ENCODE peak calls at places on chromosomes 3 and 15, in nine cellular contexts. One of them, this sample, is unnamed.
A peak's percentile ranks its signal among the peaks of the same experiment; 100 is the strongest.

GRCh38 chr3:101383156-101383575 is 62.8 kb upstream of the IMPG2 start:
- DNase-seq in heart left ventricle: no peak
- DNase-seq in lower leg skin: no peak
- DNase-seq in upper lobe of left lung: peak; percentile 28
- DNase-seq in uterus: no peak
- DNase-seq in GM12878: no peak
- DNase-seq in A549: no peak
- DNase-seq in esophagus muscularis mucosa: no peak
- DNase-seq in adrenal gland: no peak
- DNase-seq in this sample: no peak

GRCh38 chr15:50148362-50148963 is 29.4 kb upstream of the ATP8B4 start:
- DNase-seq in heart left ventricle: no peak
- DNase-seq in lower leg skin: no peak
- DNase-seq in upper lobe of left lung: no peak
- DNase-seq in uterus: no peak
- DNase-seq in GM12878: no peak
- DNase-seq in A549: no peak
- DNase-seq in esophagus muscularis mucosa: no peak
- DNase-seq in adrenal gland: no peak
- DNase-seq in this sample: no peak

GRCh38 chr3:42664443-42664814 is 10.9 kb downstream of the ZBTB47 start:
- DNase-seq in heart left ventricle: peak; percentile 12
- DNase-seq in lower leg skin: no peak
- DNase-seq in upper lobe of left lung: peak; percentile 63
- DNase-seq in uterus: no peak
- DNase-seq in GM12878: no peak
- DNase-seq in A549: no peak
- DNase-seq in esophagus muscularis mucosa: no peak
- DNase-seq in adrenal gland: no peak
- DNase-seq in this sample: no peak

GRCh38 chr3:37256447-37256846 is 82.1 kb upstream of the LRRFIP2 start:
- DNase-seq in heart left ventricle: no peak
- DNase-seq in lower leg skin: no peak
- DNase-seq in upper lobe of left lung: no peak
- DNase-seq in uterus: no peak
- DNase-seq in GM12878: no peak
- DNase-seq in A549: no peak
- DNase-seq in esophagus muscularis mucosa: no peak
- DNase-seq in adrenal gland: no peak
- DNase-seq in this sample: no peak

GRCh38 chr15:63703641-63704040 is 106.5 kb downstream of the FBXL22 start:
- DNase-seq in heart left ventricle: no peak
- DNase-seq in lower leg skin: no peak
- DNase-seq in upper lobe of left lung: no peak
- DNase-seq in uterus: no peak
- DNase-seq in GM12878: no peak
- DNase-seq in A549: no peak
- DNase-seq in esophagus muscularis mucosa: no peak
- DNase-seq in adrenal gland: no peak
- DNase-seq in this sample: no peak

GRCh38 chr3:107999215-107999775 is 91.5 kb downstream of the CD47 start:
- DNase-seq in heart left ventricle: no peak
- DNase-seq in lower leg skin: no peak
- DNase-seq in upper lobe of left lung: no peak
- DNase-seq in uterus: no peak
- DNase-seq in GM12878: no peak
- DNase-seq in A549: no peak
- DNase-seq in esophagus muscularis mucosa: no peak
- DNase-seq in adrenal gland: no peak
- DNase-seq in this sample: peak; percentile 46

GRCh38 chr3:152610621-152611020 is 224.3 kb upstream of the P2RY1 start:
- DNase-seq in heart left ventricle: no peak
- DNase-seq in lower leg skin: no peak
- DNase-seq in upper lobe of left lung: no peak
- DNase-seq in uterus: no peak
- DNase-seq in GM12878: no peak
- DNase-seq in A549: no peak
- DNase-seq in esophagus muscularis mucosa: no peak
- DNase-seq in adrenal gland: no peak
- DNase-seq in this sample: no peak

GRCh38 chr3:14403636-14404395 is 1.4 kb downstream of the SLC6A6 start:
- DNase-seq in heart left ventricle: peak; percentile 80
- DNase-seq in lower leg skin: peak; percentile 33
- DNase-seq in upper lobe of left lung: no peak
- DNase-seq in uterus: peak; percentile 76
- DNase-seq in GM12878: no peak
- DNase-seq in A549: no peak
- DNase-seq in esophagus muscularis mucosa: no peak
- DNase-seq in adrenal gland: peak; percentile 74
- DNase-seq in this sample: peak; percentile 58

GRCh38 chr15:63041982-63042878 is at the start of gene TPM1:
- DNase-seq in heart left ventricle: peak; percentile 91
- DNase-seq in lower leg skin: peak; percentile 75
- DNase-seq in upper lobe of left lung: peak; percentile 93
- DNase-seq in uterus: peak; percentile 93
- DNase-seq in GM12878: no peak
- DNase-seq in A549: peak; percentile 95
- DNase-seq in esophagus muscularis mucosa: peak; percentile 97
- DNase-seq in adrenal gland: peak; percentile 60
- DNase-seq in this sample: peak; percentile 64

GRCh38 chr3:190064112-190064511 is 56.6 kb downstream of the P3H2 start:
- DNase-seq in heart left ventricle: no peak
- DNase-seq in lower leg skin: no peak
- DNase-seq in upper lobe of left lung: no peak
- DNase-seq in uterus: no peak
- DNase-seq in GM12878: no peak
- DNase-seq in A549: peak; percentile 15
- DNase-seq in esophagus muscularis mucosa: no peak
- DNase-seq in adrenal gland: peak; percentile 64
- DNase-seq in this sample: peak; percentile 25

GRCh38 chr15:75229191-75230015 is 27.7 kb downstream of the C15orf39 start:
- DNase-seq in heart left ventricle: no peak
- DNase-seq in lower leg skin: no peak
- DNase-seq in upper lobe of left lung: no peak
- DNase-seq in uterus: no peak
- DNase-seq in GM12878: no peak
- DNase-seq in A549: no peak
- DNase-seq in esophagus muscularis mucosa: no peak
- DNase-seq in adrenal gland: no peak
- DNase-seq in this sample: no peak

GRCh38 chr15:86040360-86041095 is 39.1 kb upstream of the AGBL1 start:
- DNase-seq in heart left ventricle: no peak
- DNase-seq in lower leg skin: no peak
- DNase-seq in upper lobe of left lung: no peak
- DNase-seq in uterus: no peak
- DNase-seq in GM12878: no peak
- DNase-seq in A549: no peak
- DNase-seq in esophagus muscularis mucosa: no peak
- DNase-seq in adrenal gland: no peak
- DNase-seq in this sample: no peak

GRCh38 chr15:59388670-59389069 is 16.0 kb upstream of the MYO1E start:
- DNase-seq in heart left ventricle: no peak
- DNase-seq in lower leg skin: no peak
- DNase-seq in upper lobe of left lung: no peak
- DNase-seq in uterus: peak; percentile 60
- DNase-seq in GM12878: no peak
- DNase-seq in A549: peak; percentile 71
- DNase-seq in esophagus muscularis mucosa: no peak
- DNase-seq in adrenal gland: peak; percentile 29
- DNase-seq in this sample: no peak

GRCh38 chr3:117404756-117405155 is 695.2 kb downstream of the TUSC7 start:
- DNase-seq in heart left ventricle: no peak
- DNase-seq in lower leg skin: no peak
- DNase-seq in upper lobe of left lung: no peak
- DNase-seq in uterus: no peak
- DNase-seq in GM12878: no peak
- DNase-seq in A549: no peak
- DNase-seq in esophagus muscularis mucosa: no peak
- DNase-seq in adrenal gland: no peak
- DNase-seq in this sample: no peak

GRCh38 chr3:182837855-182838454 is 44.7 kb downstream of the ATP11B start:
- DNase-seq in heart left ventricle: no peak
- DNase-seq in lower leg skin: no peak
- DNase-seq in upper lobe of left lung: no peak
- DNase-seq in uterus: no peak
- DNase-seq in GM12878: no peak
- DNase-seq in A549: no peak
- DNase-seq in esophagus muscularis mucosa: no peak
- DNase-seq in adrenal gland: no peak
- DNase-seq in this sample: no peak

GRCh38 chr3:176584413-176585176 is 612.7 kb downstream of the TBL1XR1 start:
- DNase-seq in heart left ventricle: no peak
- DNase-seq in lower leg skin: no peak
- DNase-seq in upper lobe of left lung: no peak
- DNase-seq in uterus: no peak
- DNase-seq in GM12878: no peak
- DNase-seq in A549: no peak
- DNase-seq in esophagus muscularis mucosa: no peak
- DNase-seq in adrenal gland: no peak
- DNase-seq in this sample: no peak

GRCh38 chr15:90376789-90377188 is 11.3 kb upstream of the IQGAP1 start:
- DNase-seq in heart left ventricle: no peak
- DNase-seq in lower leg skin: no peak
- DNase-seq in upper lobe of left lung: no peak
- DNase-seq in uterus: no peak
- DNase-seq in GM12878: no peak
- DNase-seq in A549: no peak
- DNase-seq in esophagus muscularis mucosa: no peak
- DNase-seq in adrenal gland: no peak
- DNase-seq in this sample: peak; percentile 30

GRCh38 chr3:11405323-11405722 is 133.1 kb downstream of the ATG7 start:
- DNase-seq in heart left ventricle: no peak
- DNase-seq in lower leg skin: no peak
- DNase-seq in upper lobe of left lung: no peak
- DNase-seq in uterus: no peak
- DNase-seq in GM12878: no peak
- DNase-seq in A549: no peak
- DNase-seq in esophagus muscularis mucosa: no peak
- DNase-seq in adrenal gland: no peak
- DNase-seq in this sample: no peak

GRCh38 chr3:53800507-53800906 is 45.7 kb downstream of the CHDH start:
- DNase-seq in heart left ventricle: no peak
- DNase-seq in lower leg skin: no peak
- DNase-seq in upper lobe of left lung: no peak
- DNase-seq in uterus: no peak
- DNase-seq in GM12878: no peak
- DNase-seq in A549: no peak
- DNase-seq in esophagus muscularis mucosa: no peak
- DNase-seq in adrenal gland: no peak
- DNase-seq in this sample: no peak

GRCh38 chr3:40524571-40525285 is at the start of gene ZNF621:
- DNase-seq in heart left ventricle: peak; percentile 93
- DNase-seq in lower leg skin: peak; percentile 85
- DNase-seq in upper lobe of left lung: peak; percentile 98
- DNase-seq in uterus: peak; percentile 86
- DNase-seq in GM12878: peak; percentile 43
- DNase-seq in A549: peak; percentile 67
- DNase-seq in esophagus muscularis mucosa: peak; percentile 95
- DNase-seq in adrenal gland: peak; percentile 89
- DNase-seq in this sample: peak; percentile 94
- TF ChIP-seq POLR2A in heart left ventricle: peak; percentile 87
- TF ChIP-seq POLR2A in lower leg skin: no peak
- TF ChIP-seq POLR2A in upper lobe of left lung: peak; percentile 97
- TF ChIP-seq POLR2A in uterus: peak; percentile 52
- TF ChIP-seq POLR2A in GM12878: peak; percentile 98
- TF ChIP-seq POLR2A in A549: peak; percentile 92
- TF ChIP-seq POLR2A in esophagus muscularis mucosa: peak; percentile 62
- TF ChIP-seq POLR2A in adrenal gland: peak; percentile 81
- TF ChIP-seq POLR2A in this sample: no peak

GRCh38 chr3:138084196-138084595 is 31.2 kb downstream of the DZIP1L start:
- DNase-seq in heart left ventricle: no peak
- DNase-seq in lower leg skin: no peak
- DNase-seq in upper lobe of left lung: no peak
- DNase-seq in uterus: no peak
- DNase-seq in GM12878: no peak
- DNase-seq in A549: no peak
- DNase-seq in esophagus muscularis mucosa: no peak
- DNase-seq in adrenal gland: no peak
- DNase-seq in this sample: no peak

GRCh38 chr3:138081371-138082084 is 33.9 kb downstream of the DZIP1L start:
- DNase-seq in heart left ventricle: no peak
- DNase-seq in lower leg skin: no peak
- DNase-seq in upper lobe of left lung: no peak
- DNase-seq in uterus: no peak
- DNase-seq in GM12878: no peak
- DNase-seq in A549: no peak
- DNase-seq in esophagus muscularis mucosa: peak; percentile 86
- DNase-seq in adrenal gland: no peak
- DNase-seq in this sample: no peak

GRCh38 chr3:138079901-138080300 is 35.5 kb downstream of the DZIP1L start:
- DNase-seq in heart left ventricle: no peak
- DNase-seq in lower leg skin: no peak
- DNase-seq in upper lobe of left lung: no peak
- DNase-seq in uterus: no peak
- DNase-seq in GM12878: no peak
- DNase-seq in A549: no peak
- DNase-seq in esophagus muscularis mucosa: peak; percentile 57
- DNase-seq in adrenal gland: no peak
- DNase-seq in this sample: no peak

GRCh38 chr3:138082085-138082991 is 33.1 kb downstream of the DZIP1L start:
- DNase-seq in heart left ventricle: no peak
- DNase-seq in lower leg skin: no peak
- DNase-seq in upper lobe of left lung: no peak
- DNase-seq in uterus: peak; percentile 55
- DNase-seq in GM12878: peak; percentile 27
- DNase-seq in A549: no peak
- DNase-seq in esophagus muscularis mucosa: peak; percentile 70
- DNase-seq in adrenal gland: no peak
- DNase-seq in this sample: peak; percentile 47

GRCh38 chr3:138082992-138083386 is 32.4 kb downstream of the DZIP1L start:
- DNase-seq in heart left ventricle: no peak
- DNase-seq in lower leg skin: no peak
- DNase-seq in upper lobe of left lung: no peak
- DNase-seq in uterus: no peak
- DNase-seq in GM12878: no peak
- DNase-seq in A549: no peak
- DNase-seq in esophagus muscularis mucosa: peak; percentile 55
- DNase-seq in adrenal gland: no peak
- DNase-seq in this sample: no peak
- H3K4me3 ChIP-seq in heart left ventricle: no peak overlapping the region
- H3K4me3 ChIP-seq in lower leg skin: no peak overlapping the region
- H3K4me3 ChIP-seq in upper lobe of left lung: no peak overlapping the region
- H3K4me3 ChIP-seq in uterus: no peak overlapping the region
- H3K4me3 ChIP-seq in GM12878: no peak overlapping the region
- H3K4me3 ChIP-seq in A549: no peak overlapping the region
- H3K4me3 ChIP-seq in esophagus muscularis mucosa: no peak overlapping the region
- H3K4me3 ChIP-seq in adrenal gland: no peak overlapping the region
- H3K4me3 ChIP-seq in this sample: no peak overlapping the region

GRCh38 chr15:88645171-88646087 is 6.6 kb downstream of the ISG20 start:
- DNase-seq in heart left ventricle: no peak
- DNase-seq in lower leg skin: no peak
- DNase-seq in upper lobe of left lung: no peak
- DNase-seq in uterus: no peak
- DNase-seq in GM12878: no peak
- DNase-seq in A549: no peak
- DNase-seq in esophagus muscularis mucosa: no peak
- DNase-seq in adrenal gland: no peak
- DNase-seq in this sample: peak; percentile 17
- TF ChIP-seq POLR2A in heart left ventricle: no peak
- TF ChIP-seq POLR2A in lower leg skin: no peak
- TF ChIP-seq POLR2A in upper lobe of left lung: no peak
- TF ChIP-seq POLR2A in uterus: no peak
- TF ChIP-seq POLR2A in GM12878: peak; percentile 43
- TF ChIP-seq POLR2A in A549: no peak
- TF ChIP-seq POLR2A in esophagus muscularis mucosa: no peak
- TF ChIP-seq POLR2A in adrenal gland: no peak
- TF ChIP-seq POLR2A in this sample: no peak

GRCh38 chr3:71723452-71724170 is 1.6 kb downstream of the EIF4E3 start:
- DNase-seq in heart left ventricle: no peak
- DNase-seq in lower leg skin: no peak
- DNase-seq in upper lobe of left lung: no peak
- DNase-seq in uterus: no peak
- DNase-seq in GM12878: no peak
- DNase-seq in A549: no peak
- DNase-seq in esophagus muscularis mucosa: no peak
- DNase-seq in adrenal gland: no peak
- DNase-seq in this sample: no peak
- H3K4me3 ChIP-seq in heart left ventricle: peak overlapping the region; percentile 82
- H3K4me3 ChIP-seq in lower leg skin: no peak overlapping the region
- H3K4me3 ChIP-seq in upper lobe of left lung: no peak overlapping the region
- H3K4me3 ChIP-seq in uterus: no peak overlapping the region
- H3K4me3 ChIP-seq in GM12878: no peak overlapping the region
- H3K4me3 ChIP-seq in A549: peak overlapping the region; percentile 83
- H3K4me3 ChIP-seq in esophagus muscularis mucosa: peak overlapping the region; percentile 92
- H3K4me3 ChIP-seq in adrenal gland: no peak overlapping the region
- H3K4me3 ChIP-seq in this sample: peak overlapping the region; percentile 92